ENCODE peak calls at places on chromosomes 3 and 15, in eight cellular contexts. B, U, T, E, J, W, D and Z are unnamed samples.

GRCh38 chr3:160999268-160999667 is 105.9 kb downstream of the B3GALNT1 start:
- ATAC-seq in B (no peak), U (no peak), T (no peak), E (no peak), J (peak), W (no peak), D (no peak), Z (no peak)

GRCh38 chr3:169913270-169913780 is 2.0 kb downstream of the SAMD7 start:
- ATAC-seq in B (no peak), U (no peak), T (no peak), E (no peak), J (no peak), W (no peak), D (no peak), Z (no peak)

GRCh38 chr3:18194431-18194830 is 230.7 kb downstream of the SATB1 start:
- ATAC-seq in B (no peak), U (no peak), T (no peak), E (no peak), J (peak), W (no peak), D (no peak), Z (no peak)

GRCh38 chr3:171967137-171967783 is 72.1 kb upstream of the FNDC3B start:
- ATAC-seq in B (peak), U (peak), T (no peak), E (peak), J (peak), W (peak), D (no peak), Z (peak)

GRCh38 chr15:64222573-64223361 is 59.9 kb upstream of the PPIB start:
- ATAC-seq in B (no peak), U (no peak), T (no peak), E (peak), J (no peak), W (no peak), D (no peak), Z (no peak)

GRCh38 chr15:31457631-31458526 is 131.2 kb downstream of the KLF13 start:
- ATAC-seq in B (no peak), U (no peak), T (no peak), E (no peak), J (no peak), W (no peak), D (peak), Z (no peak)

GRCh38 chr15:40238481-40238926 is 359 bp upstream of the PAK6 start:
- ATAC-seq in B (no peak), U (peak), T (peak), E (no peak), J (peak), W (no peak), D (peak), Z (no peak)

GRCh38 chr3:36710606-36711005 is 53.7 kb downstream of the DCLK3 start:
- ATAC-seq in B (no peak), U (no peak), T (no peak), E (no peak), J (no peak), W (no peak), D (no peak), Z (no peak)

GRCh38 chr3:52225452-52226228 is at the start of gene TLR9:
- ATAC-seq in B (peak), U (no peak), T (no peak), E (peak), J (peak), W (no peak), D (peak), Z (no peak)

GRCh38 chr3:171354049-171354705 is 106.0 kb downstream of the TNIK start:
- ATAC-seq in B (no peak), U (no peak), T (peak), E (no peak), J (no peak), W (no peak), D (no peak), Z (no peak)

GRCh38 chr15:62904511-62904910 is 138.0 kb upstream of the TPM1 start:
- ATAC-seq in B (no peak), U (no peak), T (no peak), E (no peak), J (no peak), W (no peak), D (no peak), Z (no peak)

GRCh38 chr3:178010306-178010705 is 525.9 kb upstream of the KCNMB2 start:
- ATAC-seq in B (no peak), U (no peak), T (no peak), E (no peak), J (no peak), W (no peak), D (no peak), Z (no peak)

GRCh38 chr15:100686725-100687488 is 84.5 kb downstream of the ASB7 start:
- ATAC-seq in B (no peak), U (no peak), T (no peak), E (no peak), J (no peak), W (no peak), D (no peak), Z (peak)

DNA sequence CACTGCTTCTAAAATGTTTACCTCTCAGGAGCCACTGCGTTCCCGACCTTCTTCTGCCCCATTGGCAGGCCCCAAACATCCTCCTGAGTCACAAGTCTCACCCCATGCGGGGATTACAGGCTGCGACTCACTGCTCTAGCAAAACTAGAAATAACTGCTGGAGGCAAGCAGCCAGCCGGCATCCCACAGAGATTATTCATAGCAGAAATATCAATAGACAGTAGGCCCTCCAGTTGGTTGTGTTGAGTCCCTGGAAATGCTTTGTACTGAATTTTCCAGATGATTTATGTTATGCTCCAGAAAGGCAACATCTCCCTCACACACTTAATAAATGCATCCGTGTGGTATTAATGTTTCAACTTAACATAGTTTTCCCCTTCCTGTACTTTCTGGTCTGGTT is 64.8 kb downstream of the RFTN1 start:
- ATAC-seq in B (no peak), U (peak), T (peak), E (no peak), J (peak), W (no peak), D (peak), Z (peak)
- TF ChIP-seq POLR2AphosphoS5 in B (no peak), U (no peak), T (peak), E (no peak), J (no peak), W (no peak), D (no peak), Z (peak)

GRCh38 chr3:50336452-50337174 is 4.0 kb downstream of the RASSF1 start:
- ATAC-seq in B (peak), U (peak), T (peak), E (peak), J (peak), W (no peak), D (peak), Z (no peak)
- TF ChIP-seq CTCF in B (no peak), U (no peak), T (no peak), E (no peak), J (no peak), W (no peak), D (peak), Z (no peak)

DNA sequence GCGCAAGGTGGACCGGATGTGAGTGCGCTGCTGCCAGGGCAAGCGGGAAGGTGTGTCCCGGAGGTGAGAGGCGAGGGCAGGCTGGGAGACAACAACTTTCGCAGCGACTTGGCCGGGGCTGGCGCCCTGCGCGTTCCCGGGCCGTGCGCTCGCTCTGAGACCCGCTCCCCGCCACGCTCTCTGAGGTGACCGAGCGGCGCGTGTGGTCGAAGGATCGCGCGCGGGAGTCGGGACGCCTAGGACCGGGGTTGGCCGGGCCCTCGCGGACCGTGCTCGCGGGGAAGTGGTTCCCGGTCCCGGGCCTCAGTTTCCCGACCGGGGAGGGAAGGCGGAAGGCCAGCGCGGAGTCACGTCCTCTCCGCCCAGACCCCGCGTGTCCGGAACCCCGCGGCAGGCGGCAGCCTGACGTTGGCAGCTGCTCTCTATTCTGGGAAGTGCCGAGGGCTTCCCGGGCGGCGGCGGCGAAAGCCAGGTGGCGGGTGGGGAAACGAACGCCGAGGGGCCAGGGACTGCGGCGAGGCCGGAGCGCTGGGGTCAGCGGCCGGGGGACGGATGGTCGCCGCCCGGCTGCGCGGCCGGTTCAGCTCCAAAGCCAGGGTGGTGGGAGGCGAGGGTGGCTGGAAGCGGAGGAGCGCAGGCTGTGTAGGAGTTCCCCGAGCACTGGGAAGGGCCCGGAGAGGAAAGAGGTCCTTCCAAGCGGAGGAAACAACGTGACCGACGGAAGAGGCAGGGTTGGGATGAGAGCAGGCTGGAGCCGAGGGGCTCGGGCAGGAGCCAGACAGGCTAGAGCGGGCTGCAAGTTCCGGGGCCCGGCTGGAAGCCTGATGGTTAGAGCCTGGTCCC is 1.0 kb upstream of the IGF2BP2 start:
- ATAC-seq in B (peak), U (peak), T (peak), E (peak), J (peak), W (peak), D (peak), Z (peak)
- TF ChIP-seq POLR2AphosphoS5 in B (no peak), U (no peak), T (no peak), E (no peak), J (no peak), W (peak), D (peak), Z (no peak)

GRCh38 chr15:44227584-44227983 is 32.5 kb upstream of the FRMD5 start:
- ATAC-seq in B (no peak), U (no peak), T (no peak), E (no peak), J (no peak), W (no peak), D (no peak), Z (no peak)
- TF ChIP-seq CTCF in B (no peak), U (no peak), T (no peak), E (no peak), J (no peak), W (no peak), D (no peak), Z (no peak)

GRCh38 chr3:195895900-195896360 is 12.4 kb downstream of the TNK2 start:
- ATAC-seq in B (peak), U (peak), T (peak), E (peak), J (peak), W (peak), D (peak), Z (peak)

GRCh38 chr3:195896361-195897080 is 11.8 kb downstream of the TNK2 start:
- ATAC-seq in B (peak), U (peak), T (peak), E (peak), J (peak), W (peak), D (no peak), Z (peak)

GRCh38 chr3:195895078-195895899 is 13.1 kb downstream of the TNK2 start:
- ATAC-seq in B (peak), U (peak), T (peak), E (peak), J (peak), W (no peak), D (peak), Z (peak)

GRCh38 chr3:195897853-195898415 is 10.4 kb downstream of the TNK2 start:
- ATAC-seq in B (no peak), U (no peak), T (no peak), E (no peak), J (no peak), W (no peak), D (no peak), Z (no peak)

DNA sequence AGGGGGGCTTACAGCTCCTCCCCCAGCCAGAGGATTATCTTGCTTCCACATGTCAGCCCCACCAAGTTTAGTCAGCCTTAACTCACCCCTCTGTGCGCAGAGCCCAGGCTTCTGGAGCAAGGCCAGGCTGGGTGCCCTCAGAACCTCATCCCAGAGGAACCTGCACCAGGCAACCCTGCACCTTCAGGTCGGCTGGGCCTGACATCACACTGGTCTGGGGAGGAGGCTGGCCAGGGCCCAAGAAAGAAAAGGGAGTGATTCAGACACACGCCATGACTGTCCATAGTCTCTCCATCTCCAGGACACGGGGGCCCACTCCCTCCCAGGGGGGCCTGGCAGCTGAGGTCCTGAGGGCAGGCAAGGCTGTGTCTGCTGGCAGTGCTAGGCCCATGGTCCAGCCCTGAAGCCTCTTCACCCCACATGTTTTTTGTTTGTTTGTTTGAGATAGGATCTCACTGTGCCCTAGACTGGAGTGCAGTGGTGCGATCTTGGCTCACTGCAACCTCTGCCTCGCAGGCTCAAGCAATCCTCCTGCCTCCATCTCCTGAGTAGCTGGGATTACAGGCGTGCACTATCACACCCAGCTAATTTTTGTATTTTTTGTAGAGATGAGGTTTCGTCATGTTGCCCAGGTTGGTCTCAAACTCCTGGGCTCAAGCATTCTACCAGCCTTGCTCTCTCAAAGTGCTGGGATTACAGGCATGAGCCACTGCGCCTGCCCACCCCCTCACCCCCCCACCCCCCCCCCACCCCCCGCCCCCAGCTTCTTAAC is 11.1 kb downstream of the TNK2 start:
- ATAC-seq in B (no peak), U (peak), T (peak), E (peak), J (no peak), W (no peak), D (no peak), Z (no peak)
- TF ChIP-seq POLR2AphosphoS5 in B (no peak), U (no peak), T (no peak), E (no peak), J (no peak), W (no peak), D (no peak), Z (no peak)

DNA sequence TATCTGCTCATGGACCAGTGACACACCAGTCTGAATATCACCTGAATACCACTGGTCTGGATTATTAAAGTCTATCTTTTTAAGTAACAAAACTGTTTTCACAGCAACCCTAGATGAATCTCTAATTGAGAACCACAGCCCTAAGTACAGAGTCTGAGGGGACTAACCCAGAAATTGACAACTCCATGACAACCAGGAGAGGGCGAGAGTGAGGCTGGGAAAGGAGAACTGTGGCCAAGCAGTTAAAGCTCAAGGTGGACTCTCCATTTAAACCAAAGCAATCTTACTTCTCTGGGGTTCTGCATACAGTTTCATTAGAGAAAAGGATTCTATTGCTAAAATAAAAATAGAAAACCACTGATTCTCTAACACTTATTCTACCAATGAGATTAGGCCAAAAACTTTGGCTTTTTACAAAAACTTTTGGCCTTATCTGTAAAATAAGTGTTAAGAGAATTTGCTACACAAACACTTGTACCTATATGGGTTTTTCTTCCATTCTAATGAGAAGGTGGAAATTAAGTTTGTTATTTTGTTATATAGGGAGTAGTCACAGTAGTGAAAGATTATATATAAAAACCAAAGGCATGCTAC is 11.4 kb downstream of the NEK10 start:
- ATAC-seq in B (peak), U (peak), T (peak), E (peak), J (peak), W (peak), D (peak), Z (no peak)
- TF ChIP-seq CTCF in B (peak), U (peak), T (peak), E (peak), J (peak), W (peak), D (peak), Z (peak)

GRCh38 chr15:29911705-29912104 is 89.4 kb upstream of the TJP1 start:
- ATAC-seq in B (no peak), U (no peak), T (no peak), E (no peak), J (no peak), W (no peak), D (no peak), Z (no peak)

GRCh38 chr15:29917600-29918597 is 95.6 kb upstream of the TJP1 start:
- ATAC-seq in B (no peak), U (no peak), T (no peak), E (no peak), J (no peak), W (no peak), D (no peak), Z (no peak)

GRCh38 chr15:29910068-29910467 is 87.8 kb upstream of the TJP1 start:
- ATAC-seq in B (no peak), U (no peak), T (no peak), E (no peak), J (no peak), W (no peak), D (no peak), Z (no peak)

GRCh38 chr15:29913528-29914135 is 91.4 kb upstream of the TJP1 start:
- ATAC-seq in B (no peak), U (no peak), T (no peak), E (no peak), J (no peak), W (no peak), D (no peak), Z (no peak)

GRCh38 chr15:29914441-29915053 is 92.3 kb upstream of the TJP1 start:
- ATAC-seq in B (no peak), U (no peak), T (no peak), E (no peak), J (no peak), W (no peak), D (peak), Z (no peak)
- TF ChIP-seq POLR2AphosphoS5 in B (no peak), U (no peak), T (no peak), E (no peak), J (no peak), W (no peak), D (no peak), Z (no peak)